ENCODE peak calls at places on chromosomes 1 and 21, in six cellular contexts. One of them, this sample, is unnamed.

GRCh38 chr1:67721112-67721511 is 36.1 kb downstream of the GADD45A start:
- DNase-seq in IMR-90: no peak
- DNase-seq in mesenchymal stem cell: no peak
- DNase-seq in H9: no peak
- DNase-seq in neuronal stem cell: no peak
- DNase-seq in H1: no peak
- DNase-seq in this sample: peak; percentile 59

GRCh38 chr1:228081578-228082259 is 789 bp upstream of the ARF1 start:
- DNase-seq in mesenchymal stem cell: peak; percentile 21
- DNase-seq in IMR-90: no peak
- DNase-seq in H1: peak; percentile 61
- DNase-seq in H9: peak; percentile 72
- DNase-seq in neuronal stem cell: peak; percentile 40
- DNase-seq in this sample: peak; percentile 78

GRCh38 chr1:206709772-206710456 is 25.2 kb downstream of the MAPKAPK2 start:
- DNase-seq in H9: no peak
- DNase-seq in mesenchymal stem cell: peak; percentile 74
- DNase-seq in H1: no peak
- DNase-seq in neuronal stem cell: no peak
- DNase-seq in IMR-90: peak; percentile 68
- DNase-seq in this sample: peak; percentile 65

GRCh38 chr21:34965200-34966174 is 83.6 kb downstream of the RUNX1 start:
- DNase-seq in neuronal stem cell: no peak
- DNase-seq in IMR-90: peak; percentile 83
- DNase-seq in H1: no peak
- DNase-seq in H9: no peak
- DNase-seq in mesenchymal stem cell: peak; percentile 94
- DNase-seq in this sample: no peak

GRCh38 chr21:38376235-38376634 is 119.4 kb downstream of the KCNJ15 start:
- DNase-seq in IMR-90: no peak
- DNase-seq in mesenchymal stem cell: no peak
- DNase-seq in H1: no peak
- DNase-seq in H9: no peak
- DNase-seq in neuronal stem cell: no peak
- DNase-seq in this sample: no peak

GRCh38 chr1:21869620-21870121 is 57.6 kb downstream of the LDLRAD2 start:
- DNase-seq in neuronal stem cell: no peak
- DNase-seq in H1: no peak
- DNase-seq in H9: no peak
- DNase-seq in mesenchymal stem cell: peak; percentile 85
- DNase-seq in IMR-90: peak; percentile 83
- DNase-seq in this sample: no peak

GRCh38 chr1:205300149-205300548 is 21.4 kb downstream of the NUAK2 start:
- DNase-seq in H9: no peak
- DNase-seq in IMR-90: no peak
- DNase-seq in mesenchymal stem cell: no peak
- DNase-seq in neuronal stem cell: no peak
- DNase-seq in H1: no peak
- DNase-seq in this sample: no peak

GRCh38 chr1:33147997-33148314 is 33.9 kb downstream of the TRIM62 start:
- DNase-seq in H1: no peak
- DNase-seq in mesenchymal stem cell: peak; percentile 32
- DNase-seq in H9: no peak
- DNase-seq in IMR-90: peak; percentile 59
- DNase-seq in neuronal stem cell: no peak
- DNase-seq in this sample: peak; percentile 62

GRCh38 chr1:19315378-19316206 is 3.5 kb downstream of the SLC66A1 start:
- DNase-seq in mesenchymal stem cell: peak; percentile 79
- DNase-seq in H9: no peak
- DNase-seq in neuronal stem cell: no peak
- DNase-seq in IMR-90: peak; percentile 70
- DNase-seq in H1: no peak
- DNase-seq in this sample: no peak

GRCh38 chr1:179079113-179079761 is 2.6 kb upstream of the TOR3A start:
- DNase-seq in H1: no peak
- DNase-seq in H9: peak; percentile 51
- DNase-seq in IMR-90: peak; percentile 81
- DNase-seq in neuronal stem cell: peak; percentile 49
- DNase-seq in mesenchymal stem cell: peak; percentile 85
- DNase-seq in this sample: peak; percentile 85

GRCh38 chr21:45538381-45539045 is 3.7 kb downstream of the SLC19A1 start:
- DNase-seq in neuronal stem cell: no peak
- DNase-seq in IMR-90: no peak
- DNase-seq in mesenchymal stem cell: no peak
- DNase-seq in H9: peak; percentile 23
- DNase-seq in H1: peak; percentile 40
- DNase-seq in this sample: no peak

GRCh38 chr1:117077267-117077666 is 17.1 kb downstream of the TTF2 start:
- DNase-seq in H9: no peak
- DNase-seq in mesenchymal stem cell: peak; percentile 94
- DNase-seq in neuronal stem cell: no peak
- DNase-seq in H1: no peak
- DNase-seq in IMR-90: peak; percentile 96
- DNase-seq in this sample: no peak

GRCh38 chr1:97334454-97334853 is 586.4 kb downstream of the DPYD start:
- DNase-seq in neuronal stem cell: no peak
- DNase-seq in mesenchymal stem cell: peak; percentile 58
- DNase-seq in H1: no peak
- DNase-seq in IMR-90: peak; percentile 91
- DNase-seq in H9: no peak
- DNase-seq in this sample: no peak

GRCh38 chr1:204286841-204287387 is 72.8 kb downstream of the PLEKHA6 start:
- DNase-seq in H1: no peak
- DNase-seq in neuronal stem cell: no peak
- DNase-seq in H9: no peak
- DNase-seq in mesenchymal stem cell: peak; percentile 38
- DNase-seq in IMR-90: no peak
- DNase-seq in this sample: peak; percentile 42

GRCh38 chr1:232766224-232766890 is 38.9 kb upstream of the MAP10 start:
- DNase-seq in H9: peak; percentile 40
- DNase-seq in IMR-90: no peak
- DNase-seq in H1: no peak
- DNase-seq in mesenchymal stem cell: peak; percentile 41
- DNase-seq in neuronal stem cell: no peak
- DNase-seq in this sample: peak; percentile 45

GRCh38 chr1:5622412-5622811 is 369.8 kb downstream of the NPHP4 start:
- DNase-seq in H1: no peak
- DNase-seq in IMR-90: no peak
- DNase-seq in H9: no peak
- DNase-seq in mesenchymal stem cell: no peak
- DNase-seq in neuronal stem cell: no peak
- DNase-seq in this sample: no peak

GRCh38 chr1:53727461-53727860 is 11.5 kb downstream of the GLIS1 start:
- DNase-seq in H9: no peak
- DNase-seq in H1: no peak
- DNase-seq in IMR-90: no peak
- DNase-seq in mesenchymal stem cell: no peak
- DNase-seq in neuronal stem cell: no peak
- DNase-seq in this sample: no peak

GRCh38 chr1:230424440-230425251 is 1.5 kb downstream of the PGBD5 start:
- DNase-seq in H9: peak; percentile 48
- DNase-seq in neuronal stem cell: no peak
- DNase-seq in IMR-90: no peak
- DNase-seq in mesenchymal stem cell: no peak
- DNase-seq in H1: peak; percentile 63
- DNase-seq in this sample: peak; percentile 49

GRCh38 chr1:219991511-219991810 is 54.8 kb downstream of the EPRS1 start:
- DNase-seq in mesenchymal stem cell: no peak
- DNase-seq in H9: no peak
- DNase-seq in IMR-90: no peak
- DNase-seq in neuronal stem cell: no peak
- DNase-seq in H1: no peak
- DNase-seq in this sample: no peak

GRCh38 chr1:26863677-26864060 is 720 bp downstream of the SFN start:
- DNase-seq in neuronal stem cell: no peak
- DNase-seq in mesenchymal stem cell: no peak
- DNase-seq in IMR-90: no peak
- DNase-seq in H9: no peak
- DNase-seq in H1: no peak
- DNase-seq in this sample: no peak

GRCh38 chr1:26861889-26862371 is 1.0 kb upstream of the SFN start:
- DNase-seq in IMR-90: no peak
- DNase-seq in H9: no peak
- DNase-seq in neuronal stem cell: no peak
- DNase-seq in mesenchymal stem cell: no peak
- DNase-seq in H1: no peak
- DNase-seq in this sample: no peak

GRCh38 chr1:26862781-26863676 is at the start of gene SFN:
- DNase-seq in H1: peak; percentile 95
- DNase-seq in IMR-90: no peak
- DNase-seq in neuronal stem cell: no peak
- DNase-seq in H9: peak; percentile 96
- DNase-seq in mesenchymal stem cell: no peak
- DNase-seq in this sample: peak; percentile 97

GRCh38 chr1:26861286-26861701 is 1.7 kb upstream of the SFN start:
- DNase-seq in neuronal stem cell: no peak
- DNase-seq in mesenchymal stem cell: peak; percentile 58
- DNase-seq in H1: no peak
- DNase-seq in IMR-90: peak; percentile 46
- DNase-seq in H9: no peak
- DNase-seq in this sample: peak; percentile 73

GRCh38 chr1:26864610-26865480 is 1.9 kb downstream of the SFN start:
- DNase-seq in H9: peak; percentile 99
- DNase-seq in mesenchymal stem cell: peak; percentile 98
- DNase-seq in neuronal stem cell: peak; percentile 97
- DNase-seq in H1: peak; percentile 97
- DNase-seq in IMR-90: peak; percentile 97
- DNase-seq in this sample: peak; percentile 99
- H4K8ac ChIP-seq in H9: no peak overlapping the region
- H4K8ac ChIP-seq in mesenchymal stem cell: peak overlapping the region; percentile 97
- H4K8ac ChIP-seq in neuronal stem cell: peak overlapping the region; percentile 96
- H4K8ac ChIP-seq in H1: peak overlapping the region; percentile 60
- H4K8ac ChIP-seq in IMR-90: peak overlapping the region; percentile 100
- H4K8ac ChIP-seq in this sample: peak overlapping the region; percentile 1

GRCh38 chr1:154730251-154730650 is 122.3 kb upstream of the ADAR start:
- DNase-seq in H9: no peak
- DNase-seq in H1: no peak
- DNase-seq in neuronal stem cell: no peak
- DNase-seq in IMR-90: peak; percentile 38
- DNase-seq in mesenchymal stem cell: peak; percentile 74
- DNase-seq in this sample: peak; percentile 91
- H3K4me1 ChIP-seq in H9: peaks cover 9% of the 10 kb centered on the region
- H3K4me1 ChIP-seq in H1: peaks cover 8% of the 10 kb centered on the region
- H3K4me1 ChIP-seq in neuronal stem cell: peaks cover 33% of the 10 kb centered on the region
- H3K4me1 ChIP-seq in IMR-90: peaks cover 10% of the 10 kb centered on the region
- H3K4me1 ChIP-seq in mesenchymal stem cell: peaks cover 9% of the 10 kb centered on the region
- H3K4me1 ChIP-seq in this sample: no peaks in the 10 kb centered on the region

DNA sequence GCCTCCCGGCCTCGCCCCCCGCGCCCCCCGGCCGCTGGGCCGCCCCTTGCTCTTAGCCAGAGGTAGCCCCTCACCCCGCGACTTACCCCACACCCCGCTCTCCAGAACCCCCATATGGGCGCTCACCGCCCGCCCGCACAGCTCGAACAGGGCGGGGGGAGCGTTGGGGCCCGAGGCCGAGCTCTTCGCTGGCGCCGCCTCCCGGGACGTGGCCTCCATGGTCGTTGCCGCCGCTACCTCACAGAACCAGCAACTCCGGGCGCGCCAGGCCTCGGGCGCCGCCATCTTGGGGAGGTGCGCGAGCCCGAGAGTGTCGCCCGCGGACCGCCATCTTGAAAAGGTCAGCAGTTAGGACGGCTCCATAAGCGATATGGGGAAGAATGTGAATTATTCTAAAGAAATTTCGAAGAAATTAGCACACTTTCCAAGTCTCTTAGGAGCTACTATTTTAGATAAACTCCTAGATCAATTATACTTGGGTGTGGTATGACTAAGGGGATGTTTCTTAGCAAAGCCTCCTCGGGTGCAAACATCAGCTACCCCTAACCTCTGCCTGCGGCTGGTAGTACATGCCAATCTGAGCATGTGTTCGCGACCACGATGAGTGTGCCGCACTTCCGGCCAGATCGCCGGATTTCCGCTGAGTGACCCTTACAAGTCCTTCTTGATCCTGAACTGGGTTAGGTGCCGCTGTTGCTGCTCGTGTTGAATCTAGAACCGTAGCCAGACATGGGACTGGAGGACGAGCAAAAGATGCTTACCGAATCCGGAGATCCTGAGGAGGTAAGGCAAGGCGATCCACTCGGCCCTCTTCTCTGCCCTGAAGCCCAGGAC is at the start of the genes LRRC41 and UQCRH:
- DNase-seq in H1: peak; percentile 97
- DNase-seq in IMR-90: peak; percentile 98
- DNase-seq in H9: peak; percentile 96
- DNase-seq in neuronal stem cell: peak; percentile 97
- DNase-seq in mesenchymal stem cell: peak; percentile 98
- DNase-seq in this sample: peak; percentile 99
- H4K8ac ChIP-seq in H1: peak within 1 kb of the TSS; percentile 96
- H4K8ac ChIP-seq in IMR-90: peak within 1 kb of the TSS; percentile 64
- H4K8ac ChIP-seq in H9: no peak within 1 kb of the TSS
- H4K8ac ChIP-seq in neuronal stem cell: no peak within 1 kb of the TSS
- H4K8ac ChIP-seq in mesenchymal stem cell: peak within 1 kb of the TSS; percentile 98
- H4K8ac ChIP-seq in this sample: peak within 1 kb of the TSS; percentile 44

DNA sequence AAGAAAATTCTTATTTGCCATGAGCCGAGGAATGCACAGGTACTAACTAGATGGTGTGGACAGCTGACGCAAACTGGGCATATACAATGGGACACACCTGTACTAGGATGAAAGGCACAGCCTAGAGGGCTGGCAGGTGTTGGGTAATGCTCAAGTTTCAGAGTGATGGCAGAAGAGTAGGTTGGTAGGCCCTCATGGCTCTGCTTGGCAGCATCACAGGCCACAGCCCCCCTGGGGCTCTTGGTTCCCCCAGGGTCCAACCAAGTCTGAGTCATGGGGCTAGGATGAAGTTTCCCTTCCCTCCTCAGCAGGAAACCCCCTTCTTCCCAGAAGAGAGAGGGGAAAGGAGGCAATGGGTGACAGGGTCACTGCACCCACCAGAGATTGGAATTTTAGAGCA is 35.2 kb downstream of the SPEN start:
- DNase-seq in neuronal stem cell: no peak
- DNase-seq in mesenchymal stem cell: no peak
- DNase-seq in H1: no peak
- DNase-seq in IMR-90: no peak
- DNase-seq in H9: no peak
- DNase-seq in this sample: no peak
- H3K4me1 ChIP-seq in neuronal stem cell: peaks cover 5% of the 10 kb centered on the region
- H3K4me1 ChIP-seq in mesenchymal stem cell: peaks cover 11% of the 10 kb centered on the region
- H3K4me1 ChIP-seq in H1: peaks cover 3% of the 10 kb centered on the region
- H3K4me1 ChIP-seq in IMR-90: peaks cover 4% of the 10 kb centered on the region
- H3K4me1 ChIP-seq in H9: no peaks in the 10 kb centered on the region
- H3K4me1 ChIP-seq in this sample: peaks cover 2% of the 10 kb centered on the region

GRCh38 chr1:109216662-109217061 is 2.9 kb downstream of the SARS1 start:
- DNase-seq in neuronal stem cell: no peak
- DNase-seq in mesenchymal stem cell: no peak
- DNase-seq in H9: no peak
- DNase-seq in IMR-90: no peak
- DNase-seq in H1: no peak
- DNase-seq in this sample: no peak

GRCh38 chr1:109213345-109213823 is 334 bp upstream of the SARS1 start:
- DNase-seq in IMR-90: no peak
- DNase-seq in H9: no peak
- DNase-seq in H1: no peak
- DNase-seq in mesenchymal stem cell: no peak
- DNase-seq in neuronal stem cell: no peak
- DNase-seq in this sample: no peak

GRCh38 chr1:109213824-109214693 is at the start of gene SARS1:
- DNase-seq in mesenchymal stem cell: peak; percentile 85
- DNase-seq in H9: peak; percentile 89
- DNase-seq in IMR-90: peak; percentile 80
- DNase-seq in H1: peak; percentile 91
- DNase-seq in neuronal stem cell: peak; percentile 86
- DNase-seq in this sample: peak; percentile 92

GRCh38 chr1:109218516-109218915 is 4.8 kb downstream of the SARS1 start:
- DNase-seq in H9: no peak
- DNase-seq in H1: no peak
- DNase-seq in neuronal stem cell: no peak
- DNase-seq in mesenchymal stem cell: no peak
- DNase-seq in IMR-90: no peak
- DNase-seq in this sample: peak; percentile 57

GRCh38 chr1:109214695-109215623 is 1.2 kb downstream of the SARS1 start:
- DNase-seq in H1: no peak
- DNase-seq in mesenchymal stem cell: peak; percentile 91
- DNase-seq in H9: no peak
- DNase-seq in neuronal stem cell: no peak
- DNase-seq in IMR-90: peak; percentile 95
- DNase-seq in this sample: peak; percentile 93
- H4K8ac ChIP-seq in H1: no peak overlapping the region
- H4K8ac ChIP-seq in mesenchymal stem cell: no peak overlapping the region
- H4K8ac ChIP-seq in H9: no peak overlapping the region
- H4K8ac ChIP-seq in neuronal stem cell: no peak overlapping the region
- H4K8ac ChIP-seq in IMR-90: peak overlapping the region; percentile 98
- H4K8ac ChIP-seq in this sample: no peak overlapping the region

This sample was measured in mesendoderm.